ENCODE peak calls at places on chromosomes 7 and 10, in five cellular contexts. V, N, E, O and Y are unnamed samples.

GRCh38 chr7:83547526-83547925 is 101.4 kb downstream of the SEMA3E start:
- DNase-seq in V (no peak), N (no peak), E (peak), O (no peak), Y (no peak)

GRCh38 chr10:22148956-22149355 is 68.9 kb downstream of the EBLN1 start:
- DNase-seq in V (no peak), N (no peak), E (no peak), O (no peak), Y (no peak)

GRCh38 chr7:68783671-68784070 is 814.6 kb upstream of the AUTS2 start:
- DNase-seq in V (no peak), N (no peak), E (no peak), O (no peak), Y (no peak)

GRCh38 chr10:96708456-96708855 is 11.9 kb downstream of the PIK3AP1 start:
- DNase-seq in V (no peak), N (no peak), E (no peak), O (no peak), Y (no peak)

GRCh38 chr7:106110238-106110560 is 1.9 kb downstream of the SYPL1 start:
- DNase-seq in V (no peak), N (no peak), E (no peak), O (no peak), Y (no peak)

GRCh38 chr7:148699024-148699771 is 495 bp downstream of the CUL1 start:
- DNase-seq in V (peak), N (peak), E (peak), O (peak), Y (peak)

GRCh38 chr7:77895905-77896304 is 97.3 kb downstream of the PHTF2 start:
- DNase-seq in V (no peak), N (no peak), E (no peak), O (no peak), Y (no peak)

GRCh38 chr10:121608669-121609190 is 10.5 kb upstream of the FGFR2 start:
- DNase-seq in V (peak), N (no peak), E (no peak), O (peak), Y (peak)

GRCh38 chr10:115141254-115141653 is 48.1 kb downstream of the ATRNL1 start:
- DNase-seq in V (no peak), N (no peak), E (no peak), O (no peak), Y (no peak)

GRCh38 chr7:95590387-95591248 is 5.7 kb downstream of the PDK4 start:
- DNase-seq in V (no peak), N (no peak), E (no peak), O (no peak), Y (no peak)
- TF ChIP-seq POLR2A in V (no peak), N (peak), E (no peak), O (no peak), Y (no peak)

GRCh38 chr10:116744849-116745248 is 2.5 kb upstream of the HSPA12A start:
- DNase-seq in V (no peak), N (no peak), E (no peak), O (no peak), Y (no peak)
- TF ChIP-seq POLR2A in V (no peak), N (no peak), E (no peak), O (no peak), Y (no peak)

DNA sequence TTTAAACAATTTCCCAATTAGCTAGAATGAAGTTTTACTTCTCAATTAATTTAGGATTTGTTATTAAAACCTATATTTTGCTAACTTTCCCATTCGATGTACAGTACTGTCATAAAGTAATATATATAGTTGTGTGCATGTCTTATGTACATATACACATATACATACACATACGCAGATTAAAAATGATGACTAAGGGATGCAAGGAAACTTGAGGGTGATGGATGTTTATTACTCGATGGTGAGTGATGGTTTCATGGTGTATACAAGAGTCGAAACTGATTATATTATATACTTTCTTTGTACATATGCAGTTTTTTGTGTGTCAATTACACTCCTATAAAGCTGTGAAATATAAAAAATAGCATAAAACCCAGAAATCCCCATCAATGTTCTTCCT is 248.2 kb downstream of the COBL start:
- DNase-seq in V (no peak), N (no peak), E (no peak), O (no peak), Y (no peak)
- TF ChIP-seq POLR2A in V (no peak), N (no peak), E (no peak), O (no peak), Y (no peak)

GRCh38 chr10:100009793-100010676 is at the start of gene DNMBP:
- DNase-seq in V (peak), N (peak), E (peak), O (peak), Y (peak)
- TF ChIP-seq POLR2A in V (peak), N (peak), E (no peak), O (peak), Y (no peak)